ENCODE peak calls at places on chromosomes 3 and 15, in seven cellular contexts. One of them, this sample, is unnamed.

GRCh38 chr3:141328286-141329166 is 39.8 kb upstream of the ZBTB38 start:
- DNase-seq in COR-L47: no peak
- DNase-seq in stimulated activated CD8-positive, alpha-beta memory T cell treated with anti-CD3 and anti-CD28 coated beads, Interleukin-2, amount 100 ng/mL, for 48 hours: no peak
- DNase-seq in fibroblast of pulmonary artery: no peak
- DNase-seq in GOT3: no peak
- DNase-seq in cardiac muscle cell: no peak
- DNase-seq in HuH-7: no peak
- DNase-seq in this sample: no peak

GRCh38 chr15:38531509-38531908 is 33.1 kb downstream of the RASGRP1 start:
- DNase-seq in cardiac muscle cell: no peak
- DNase-seq in HuH-7: no peak
- DNase-seq in fibroblast of pulmonary artery: peak; percentile 64
- DNase-seq in stimulated activated CD8-positive, alpha-beta memory T cell treated with anti-CD3 and anti-CD28 coated beads, Interleukin-2, amount 100 ng/mL, for 48 hours: no peak
- DNase-seq in COR-L47: no peak
- DNase-seq in GOT3: no peak
- DNase-seq in this sample: no peak

GRCh38 chr3:171845541-171846284 is 2.6 kb downstream of the TMEM212 start:
- DNase-seq in GOT3: no peak
- DNase-seq in fibroblast of pulmonary artery: no peak
- DNase-seq in cardiac muscle cell: no peak
- DNase-seq in COR-L47: no peak
- DNase-seq in HuH-7: no peak
- DNase-seq in stimulated activated CD8-positive, alpha-beta memory T cell treated with anti-CD3 and anti-CD28 coated beads, Interleukin-2, amount 100 ng/mL, for 48 hours: no peak
- DNase-seq in this sample: no peak

GRCh38 chr3:31947671-31948091 is 33.4 kb downstream of the OSBPL10 start:
- DNase-seq in stimulated activated CD8-positive, alpha-beta memory T cell treated with anti-CD3 and anti-CD28 coated beads, Interleukin-2, amount 100 ng/mL, for 48 hours: no peak
- DNase-seq in fibroblast of pulmonary artery: no peak
- DNase-seq in COR-L47: no peak
- DNase-seq in HuH-7: no peak
- DNase-seq in GOT3: no peak
- DNase-seq in cardiac muscle cell: no peak
- DNase-seq in this sample: no peak

GRCh38 chr3:65330072-65330471 is 642.3 kb upstream of the ADAMTS9 start:
- DNase-seq in stimulated activated CD8-positive, alpha-beta memory T cell treated with anti-CD3 and anti-CD28 coated beads, Interleukin-2, amount 100 ng/mL, for 48 hours: no peak
- DNase-seq in HuH-7: no peak
- DNase-seq in GOT3: no peak
- DNase-seq in COR-L47: no peak
- DNase-seq in cardiac muscle cell: no peak
- DNase-seq in fibroblast of pulmonary artery: peak; percentile 24
- DNase-seq in this sample: no peak

GRCh38 chr3:187025656-187026320 is 95.5 kb downstream of the ST6GAL1 start:
- DNase-seq in fibroblast of pulmonary artery: no peak
- DNase-seq in stimulated activated CD8-positive, alpha-beta memory T cell treated with anti-CD3 and anti-CD28 coated beads, Interleukin-2, amount 100 ng/mL, for 48 hours: no peak
- DNase-seq in GOT3: no peak
- DNase-seq in COR-L47: no peak
- DNase-seq in HuH-7: no peak
- DNase-seq in cardiac muscle cell: no peak
- DNase-seq in this sample: no peak

GRCh38 chr15:47820047-47820779 is 102.9 kb downstream of the SEMA6D start:
- DNase-seq in HuH-7: no peak
- DNase-seq in stimulated activated CD8-positive, alpha-beta memory T cell treated with anti-CD3 and anti-CD28 coated beads, Interleukin-2, amount 100 ng/mL, for 48 hours: no peak
- DNase-seq in fibroblast of pulmonary artery: peak; percentile 78
- DNase-seq in cardiac muscle cell: no peak
- DNase-seq in GOT3: no peak
- DNase-seq in COR-L47: no peak
- DNase-seq in this sample: no peak

GRCh38 chr15:39304931-39305728 is 275.7 kb upstream of the THBS1 start:
- DNase-seq in COR-L47: no peak
- DNase-seq in GOT3: no peak
- DNase-seq in HuH-7: no peak
- DNase-seq in fibroblast of pulmonary artery: no peak
- DNase-seq in stimulated activated CD8-positive, alpha-beta memory T cell treated with anti-CD3 and anti-CD28 coated beads, Interleukin-2, amount 100 ng/mL, for 48 hours: no peak
- DNase-seq in cardiac muscle cell: no peak
- DNase-seq in this sample: no peak

GRCh38 chr15:69666921-69667811 is 214.5 kb downstream of the RPLP1 start:
- DNase-seq in GOT3: no peak
- DNase-seq in HuH-7: no peak
- DNase-seq in stimulated activated CD8-positive, alpha-beta memory T cell treated with anti-CD3 and anti-CD28 coated beads, Interleukin-2, amount 100 ng/mL, for 48 hours: no peak
- DNase-seq in COR-L47: no peak
- DNase-seq in cardiac muscle cell: no peak
- DNase-seq in fibroblast of pulmonary artery: no peak
- DNase-seq in this sample: no peak

GRCh38 chr3:30286007-30286669 is 320.3 kb upstream of the TGFBR2 start:
- DNase-seq in HuH-7: no peak
- DNase-seq in fibroblast of pulmonary artery: peak; percentile 99
- DNase-seq in COR-L47: peak; percentile 15
- DNase-seq in cardiac muscle cell: no peak
- DNase-seq in GOT3: no peak
- DNase-seq in stimulated activated CD8-positive, alpha-beta memory T cell treated with anti-CD3 and anti-CD28 coated beads, Interleukin-2, amount 100 ng/mL, for 48 hours: peak; percentile 3
- DNase-seq in this sample: peak; percentile 28

GRCh38 chr15:35481992-35482391 is 64.0 kb downstream of the DPH6 start:
- DNase-seq in stimulated activated CD8-positive, alpha-beta memory T cell treated with anti-CD3 and anti-CD28 coated beads, Interleukin-2, amount 100 ng/mL, for 48 hours: no peak
- DNase-seq in fibroblast of pulmonary artery: peak; percentile 69
- DNase-seq in cardiac muscle cell: no peak
- DNase-seq in GOT3: no peak
- DNase-seq in HuH-7: no peak
- DNase-seq in COR-L47: no peak
- DNase-seq in this sample: no peak

GRCh38 chr3:161171113-161171512 is 50.0 kb upstream of the NMD3 start:
- DNase-seq in cardiac muscle cell: no peak
- DNase-seq in COR-L47: no peak
- DNase-seq in stimulated activated CD8-positive, alpha-beta memory T cell treated with anti-CD3 and anti-CD28 coated beads, Interleukin-2, amount 100 ng/mL, for 48 hours: no peak
- DNase-seq in GOT3: peak; percentile 30
- DNase-seq in HuH-7: no peak
- DNase-seq in fibroblast of pulmonary artery: peak; percentile 86
- DNase-seq in this sample: no peak

GRCh38 chr3:32781211-32781968 is 36.4 kb upstream of the TRIM71 start:
- DNase-seq in stimulated activated CD8-positive, alpha-beta memory T cell treated with anti-CD3 and anti-CD28 coated beads, Interleukin-2, amount 100 ng/mL, for 48 hours: peak; percentile 66
- DNase-seq in COR-L47: peak; percentile 14
- DNase-seq in GOT3: peak; percentile 22
- DNase-seq in fibroblast of pulmonary artery: peak; percentile 76
- DNase-seq in HuH-7: peak; percentile 96
- DNase-seq in cardiac muscle cell: peak; percentile 95
- DNase-seq in this sample: peak; percentile 35

GRCh38 chr15:98744506-98744905 is 96.2 kb downstream of the IGF1R start:
- DNase-seq in cardiac muscle cell: no peak
- DNase-seq in GOT3: no peak
- DNase-seq in fibroblast of pulmonary artery: no peak
- DNase-seq in COR-L47: no peak
- DNase-seq in HuH-7: no peak
- DNase-seq in stimulated activated CD8-positive, alpha-beta memory T cell treated with anti-CD3 and anti-CD28 coated beads, Interleukin-2, amount 100 ng/mL, for 48 hours: no peak
- DNase-seq in this sample: no peak

GRCh38 chr3:30004481-30004880 is 601.9 kb upstream of the TGFBR2 start:
- DNase-seq in fibroblast of pulmonary artery: no peak
- DNase-seq in cardiac muscle cell: no peak
- DNase-seq in stimulated activated CD8-positive, alpha-beta memory T cell treated with anti-CD3 and anti-CD28 coated beads, Interleukin-2, amount 100 ng/mL, for 48 hours: no peak
- DNase-seq in HuH-7: no peak
- DNase-seq in COR-L47: no peak
- DNase-seq in GOT3: no peak
- DNase-seq in this sample: no peak

GRCh38 chr15:77627067-77627466 is 5.6 kb downstream of the LINGO1 start:
- DNase-seq in stimulated activated CD8-positive, alpha-beta memory T cell treated with anti-CD3 and anti-CD28 coated beads, Interleukin-2, amount 100 ng/mL, for 48 hours: no peak
- DNase-seq in cardiac muscle cell: no peak
- DNase-seq in HuH-7: no peak
- DNase-seq in GOT3: no peak
- DNase-seq in COR-L47: peak; percentile 82
- DNase-seq in fibroblast of pulmonary artery: no peak
- DNase-seq in this sample: no peak

GRCh38 chr3:46670891-46671427 is 22.5 kb downstream of the ALS2CL start:
- DNase-seq in COR-L47: no peak
- DNase-seq in cardiac muscle cell: no peak
- DNase-seq in HuH-7: no peak
- DNase-seq in fibroblast of pulmonary artery: no peak
- DNase-seq in stimulated activated CD8-positive, alpha-beta memory T cell treated with anti-CD3 and anti-CD28 coated beads, Interleukin-2, amount 100 ng/mL, for 48 hours: no peak
- DNase-seq in GOT3: no peak
- DNase-seq in this sample: no peak

GRCh38 chr15:55915876-55916567 is 77.4 kb downstream of the NEDD4 start:
- DNase-seq in HuH-7: no peak
- DNase-seq in stimulated activated CD8-positive, alpha-beta memory T cell treated with anti-CD3 and anti-CD28 coated beads, Interleukin-2, amount 100 ng/mL, for 48 hours: no peak
- DNase-seq in fibroblast of pulmonary artery: peak; percentile 64
- DNase-seq in cardiac muscle cell: no peak
- DNase-seq in COR-L47: no peak
- DNase-seq in GOT3: no peak
- DNase-seq in this sample: no peak

GRCh38 chr3:99765042-99765942 is 52.4 kb upstream of the CMSS1 start:
- DNase-seq in COR-L47: no peak
- DNase-seq in HuH-7: no peak
- DNase-seq in cardiac muscle cell: no peak
- DNase-seq in GOT3: no peak
- DNase-seq in stimulated activated CD8-positive, alpha-beta memory T cell treated with anti-CD3 and anti-CD28 coated beads, Interleukin-2, amount 100 ng/mL, for 48 hours: no peak
- DNase-seq in fibroblast of pulmonary artery: peak; percentile 69
- DNase-seq in this sample: no peak

GRCh38 chr3:14555835-14556234 is 15.7 kb upstream of the GRIP2 start:
- DNase-seq in fibroblast of pulmonary artery: no peak
- DNase-seq in COR-L47: no peak
- DNase-seq in HuH-7: no peak
- DNase-seq in cardiac muscle cell: no peak
- DNase-seq in stimulated activated CD8-positive, alpha-beta memory T cell treated with anti-CD3 and anti-CD28 coated beads, Interleukin-2, amount 100 ng/mL, for 48 hours: no peak
- DNase-seq in GOT3: no peak
- DNase-seq in this sample: peak; percentile 8

GRCh38 chr3:169241928-169242751 is 421.4 kb downstream of the MECOM start:
- DNase-seq in COR-L47: no peak
- DNase-seq in GOT3: no peak
- DNase-seq in HuH-7: peak; percentile 20
- DNase-seq in stimulated activated CD8-positive, alpha-beta memory T cell treated with anti-CD3 and anti-CD28 coated beads, Interleukin-2, amount 100 ng/mL, for 48 hours: no peak
- DNase-seq in cardiac muscle cell: peak; percentile 82
- DNase-seq in fibroblast of pulmonary artery: peak; percentile 85
- DNase-seq in this sample: no peak

GRCh38 chr3:80556728-80557127 is 788.9 kb upstream of the ROBO1 start:
- DNase-seq in stimulated activated CD8-positive, alpha-beta memory T cell treated with anti-CD3 and anti-CD28 coated beads, Interleukin-2, amount 100 ng/mL, for 48 hours: no peak
- DNase-seq in GOT3: no peak
- DNase-seq in COR-L47: no peak
- DNase-seq in cardiac muscle cell: no peak
- DNase-seq in HuH-7: peak; percentile 4
- DNase-seq in fibroblast of pulmonary artery: no peak
- DNase-seq in this sample: no peak

GRCh38 chr3:44995142-44995770 is 19.2 kb downstream of the EXOSC7 start:
- DNase-seq in cardiac muscle cell: no peak
- DNase-seq in stimulated activated CD8-positive, alpha-beta memory T cell treated with anti-CD3 and anti-CD28 coated beads, Interleukin-2, amount 100 ng/mL, for 48 hours: no peak
- DNase-seq in COR-L47: peak; percentile 58
- DNase-seq in GOT3: no peak
- DNase-seq in fibroblast of pulmonary artery: peak; percentile 77
- DNase-seq in HuH-7: peak; percentile 66
- DNase-seq in this sample: peak; percentile 68

GRCh38 chr3:46504780-46505179 is 7.0 kb downstream of the RTP3 start:
- DNase-seq in GOT3: no peak
- DNase-seq in COR-L47: no peak
- DNase-seq in HuH-7: no peak
- DNase-seq in fibroblast of pulmonary artery: no peak
- DNase-seq in cardiac muscle cell: no peak
- DNase-seq in stimulated activated CD8-positive, alpha-beta memory T cell treated with anti-CD3 and anti-CD28 coated beads, Interleukin-2, amount 100 ng/mL, for 48 hours: no peak
- DNase-seq in this sample: no peak

GRCh38 chr3:127624074-127624473 is 4.9 kb upstream of the PODXL2 start:
- DNase-seq in HuH-7: no peak
- DNase-seq in GOT3: no peak
- DNase-seq in cardiac muscle cell: no peak
- DNase-seq in COR-L47: no peak
- DNase-seq in stimulated activated CD8-positive, alpha-beta memory T cell treated with anti-CD3 and anti-CD28 coated beads, Interleukin-2, amount 100 ng/mL, for 48 hours: no peak
- DNase-seq in fibroblast of pulmonary artery: no peak
- DNase-seq in this sample: no peak

GRCh38 chr3:11553436-11554235 is 90.1 kb downstream of the VGLL4 start:
- DNase-seq in HuH-7: no peak
- DNase-seq in stimulated activated CD8-positive, alpha-beta memory T cell treated with anti-CD3 and anti-CD28 coated beads, Interleukin-2, amount 100 ng/mL, for 48 hours: no peak
- DNase-seq in cardiac muscle cell: no peak
- DNase-seq in GOT3: no peak
- DNase-seq in COR-L47: no peak
- DNase-seq in fibroblast of pulmonary artery: peak; percentile 32
- DNase-seq in this sample: no peak

GRCh38 chr15:92277776-92278175 is 115.9 kb upstream of the ST8SIA2 start:
- DNase-seq in fibroblast of pulmonary artery: no peak
- DNase-seq in HuH-7: no peak
- DNase-seq in stimulated activated CD8-positive, alpha-beta memory T cell treated with anti-CD3 and anti-CD28 coated beads, Interleukin-2, amount 100 ng/mL, for 48 hours: no peak
- DNase-seq in COR-L47: peak; percentile 46
- DNase-seq in GOT3: no peak
- DNase-seq in cardiac muscle cell: peak; percentile 27
- DNase-seq in this sample: no peak

GRCh38 chr3:122893282-122893681 is 98.4 kb downstream of the SLC49A4 start:
- DNase-seq in GOT3: no peak
- DNase-seq in fibroblast of pulmonary artery: no peak
- DNase-seq in cardiac muscle cell: no peak
- DNase-seq in COR-L47: no peak
- DNase-seq in stimulated activated CD8-positive, alpha-beta memory T cell treated with anti-CD3 and anti-CD28 coated beads, Interleukin-2, amount 100 ng/mL, for 48 hours: no peak
- DNase-seq in HuH-7: no peak
- DNase-seq in this sample: no peak

GRCh38 chr3:32254268-32254667 is 15.8 kb downstream of the CMTM8 start:
- DNase-seq in fibroblast of pulmonary artery: no peak
- DNase-seq in stimulated activated CD8-positive, alpha-beta memory T cell treated with anti-CD3 and anti-CD28 coated beads, Interleukin-2, amount 100 ng/mL, for 48 hours: no peak
- DNase-seq in GOT3: no peak
- DNase-seq in COR-L47: no peak
- DNase-seq in HuH-7: no peak
- DNase-seq in cardiac muscle cell: no peak
- DNase-seq in this sample: no peak

GRCh38 chr3:140398387-140398786 is 279.5 kb upstream of the TRIM42 start:
- DNase-seq in fibroblast of pulmonary artery: no peak
- DNase-seq in stimulated activated CD8-positive, alpha-beta memory T cell treated with anti-CD3 and anti-CD28 coated beads, Interleukin-2, amount 100 ng/mL, for 48 hours: no peak
- DNase-seq in COR-L47: no peak
- DNase-seq in cardiac muscle cell: no peak
- DNase-seq in HuH-7: no peak
- DNase-seq in GOT3: no peak
- DNase-seq in this sample: no peak

This sample was measured in DMS79 treated with DMSO at 0.1 percent for 48 hours.